ENCODE peak calls at places on chromosomes 4 and X, in seven cellular contexts. One of them, this sample, is unnamed.

GRCh38 chr4:179867300-179867878 is 2375.8 kb upstream of the TENM3 start:
- DNase-seq in substantia nigra: peak
- DNase-seq in neural progenitor cell: peak
- DNase-seq in EH: no peak
- DNase-seq in suprapubic skin: no peak
- DNase-seq in naive thymus-derived CD8-positive, alpha-beta T cell: peak
- DNase-seq in GM10248: peak
- DNase-seq in this sample: peak

GRCh38 chr4:84573738-84574720 is 8.9 kb upstream of the CDS1 start:
- DNase-seq in substantia nigra: no peak
- DNase-seq in neural progenitor cell: no peak
- DNase-seq in EH: no peak
- DNase-seq in suprapubic skin: no peak
- DNase-seq in naive thymus-derived CD8-positive, alpha-beta T cell: no peak
- DNase-seq in GM10248: no peak
- DNase-seq in this sample: no peak

GRCh38 chr4:7761720-7762119 is 177.9 kb downstream of the AFAP1 start:
- DNase-seq in substantia nigra: peak
- DNase-seq in neural progenitor cell: peak
- DNase-seq in EH: peak
- DNase-seq in suprapubic skin: peak
- DNase-seq in naive thymus-derived CD8-positive, alpha-beta T cell: peak
- DNase-seq in GM10248: peak
- DNase-seq in this sample: peak

GRCh38 chrX:140817943-140818342 is 108.4 kb downstream of the LINC00632 start:
- DNase-seq in substantia nigra: no peak
- DNase-seq in neural progenitor cell: peak
- DNase-seq in EH: peak
- DNase-seq in suprapubic skin: no peak
- DNase-seq in naive thymus-derived CD8-positive, alpha-beta T cell: no peak
- DNase-seq in GM10248: peak
- DNase-seq in this sample: no peak

GRCh38 chr4:5220028-5220427 is 168.7 kb downstream of the STK32B start:
- DNase-seq in substantia nigra: no peak
- DNase-seq in neural progenitor cell: peak
- DNase-seq in EH: peak
- DNase-seq in suprapubic skin: no peak
- DNase-seq in naive thymus-derived CD8-positive, alpha-beta T cell: no peak
- DNase-seq in GM10248: no peak
- DNase-seq in this sample: no peak

GRCh38 chr4:186204103-186204559 is 12.8 kb downstream of the CYP4V2 start:
- DNase-seq in substantia nigra: no peak
- DNase-seq in neural progenitor cell: no peak
- DNase-seq in EH: peak
- DNase-seq in suprapubic skin: peak
- DNase-seq in naive thymus-derived CD8-positive, alpha-beta T cell: no peak
- DNase-seq in GM10248: no peak
- DNase-seq in this sample: no peak

GRCh38 chr4:125591290-125591689 is 276.5 kb downstream of the FAT4 start:
- DNase-seq in substantia nigra: no peak
- DNase-seq in neural progenitor cell: no peak
- DNase-seq in EH: no peak
- DNase-seq in suprapubic skin: no peak
- DNase-seq in naive thymus-derived CD8-positive, alpha-beta T cell: no peak
- DNase-seq in GM10248: no peak
- DNase-seq in this sample: no peak

GRCh38 chrX:102154218-102154860 is 1.4 kb downstream of the BEX5 start:
- DNase-seq in substantia nigra: no peak
- DNase-seq in neural progenitor cell: peak
- DNase-seq in EH: no peak
- DNase-seq in suprapubic skin: no peak
- DNase-seq in naive thymus-derived CD8-positive, alpha-beta T cell: no peak
- DNase-seq in GM10248: no peak
- DNase-seq in this sample: no peak

GRCh38 chrX:100447563-100448397 is 37.7 kb upstream of the PCDH19 start:
- DNase-seq in substantia nigra: no peak
- DNase-seq in neural progenitor cell: peak
- DNase-seq in EH: peak
- DNase-seq in suprapubic skin: peak
- DNase-seq in naive thymus-derived CD8-positive, alpha-beta T cell: no peak
- DNase-seq in GM10248: peak
- DNase-seq in this sample: peak

GRCh38 chr4:10524196-10524833 is 67.1 kb upstream of the ZNF518B start:
- DNase-seq in substantia nigra: no peak
- DNase-seq in neural progenitor cell: no peak
- DNase-seq in EH: no peak
- DNase-seq in suprapubic skin: no peak
- DNase-seq in naive thymus-derived CD8-positive, alpha-beta T cell: no peak
- DNase-seq in GM10248: no peak
- DNase-seq in this sample: no peak

GRCh38 chrX:25028726-25029125 is 13.0 kb upstream of the ARX start:
- DNase-seq in substantia nigra: no peak
- DNase-seq in neural progenitor cell: no peak
- DNase-seq in EH: peak
- DNase-seq in suprapubic skin: no peak
- DNase-seq in naive thymus-derived CD8-positive, alpha-beta T cell: no peak
- DNase-seq in GM10248: no peak
- DNase-seq in this sample: no peak

GRCh38 chr4:8592366-8593267 is at the start of gene CPZ:
- DNase-seq in substantia nigra: no peak
- DNase-seq in neural progenitor cell: peak
- DNase-seq in EH: peak
- DNase-seq in suprapubic skin: no peak
- DNase-seq in naive thymus-derived CD8-positive, alpha-beta T cell: no peak
- DNase-seq in GM10248: no peak
- DNase-seq in this sample: no peak

GRCh38 chrX:56726609-56727008 is 2.4 kb upstream of the NBDY start:
- DNase-seq in substantia nigra: no peak
- DNase-seq in neural progenitor cell: peak
- DNase-seq in EH: peak
- DNase-seq in suprapubic skin: no peak
- DNase-seq in naive thymus-derived CD8-positive, alpha-beta T cell: no peak
- DNase-seq in GM10248: peak
- DNase-seq in this sample: peak

This sample was measured in frontal cortex.